ENCODE peak calls at places on chromosomes 1 and 21, in five cellular contexts. O is stimulated activated CD8-positive, alpha-beta memory T cell treated with anti-CD3 and anti-CD28 coated beads, Interleukin-15, amount 100 ng/mL, for 24 hours; G is stimulated activated CD4-positive, alpha-beta T cell treated with anti-CD3 and anti-CD28 coated beads, Interleukin-1b, Interleukin-23, amount 100 ng/mL, for 24 hours; D is Caco-2; M is amniotic stem cell. A is an unnamed sample.

GRCh38 chr1:27122652-27123051 is 32.3 kb downstream of the SLC9A1 start:
- DNase-seq in M (no peak), O (no peak), D (no peak), G (no peak), A (peak; percentile 65)

GRCh38 chr1:224106568-224107281 is 7.2 kb upstream of the FBXO28 start:
- DNase-seq in O (no peak), D (peak; percentile 53), G (no peak), M (peak; percentile 21), A (peak; percentile 73)

GRCh38 chr1:68449901-68450300 is at the start of gene RPE65:
- DNase-seq in O (no peak), G (no peak), M (no peak), D (no peak), A (no peak)

GRCh38 chr1:67463298-67463960 is 33.2 kb upstream of the SERBP1 start:
- DNase-seq in O (no peak), G (no peak), M (no peak), D (no peak), A (no peak)

GRCh38 chr1:33005117-33005811 is 31.4 kb downstream of the AK2 start:
- DNase-seq in D (no peak), M (no peak), G (no peak), O (no peak), A (no peak)

GRCh38 chr1:180501865-180502360 is 464 bp downstream of the ACBD6 start:
- DNase-seq in O (no peak), G (no peak), D (no peak), M (no peak), A (no peak)

GRCh38 chr1:25706146-25707089 is 89.8 kb downstream of the MAN1C1 start:
- DNase-seq in O (no peak), M (no peak), D (no peak), G (no peak), A (no peak)

GRCh38 chr1:162987866-162988265 is 81.3 kb upstream of the RGS4 start:
- DNase-seq in D (no peak), G (no peak), M (peak; percentile 40), O (no peak), A (no peak)

GRCh38 chr1:94326329-94326728 is 88.9 kb upstream of the ARHGAP29 start:
- DNase-seq in M (no peak), D (no peak), O (no peak), G (no peak), A (no peak)

GRCh38 chr1:33473900-33474299 is 1.5 kb downstream of the ZSCAN20 start:
- DNase-seq in G (no peak), D (no peak), M (no peak), O (no peak), A (no peak)

GRCh38 chr1:19123837-19124236 is 86.2 kb downstream of the UBR4 start:
- DNase-seq in M (no peak), O (no peak), G (no peak), D (no peak), A (peak; percentile 73)

GRCh38 chr1:44677201-44677520 is 2.6 kb downstream of the ARMH1 start:
- DNase-seq in D (peak; percentile 46), O (no peak), G (no peak), M (no peak), A (peak; percentile 84)

GRCh38 chr1:116147972-116148371 is 36.8 kb downstream of the MAB21L3 start:
- DNase-seq in M (no peak), O (no peak), D (no peak), G (no peak), A (no peak)

GRCh38 chr1:67787746-67788145 is 45.5 kb downstream of the GNG12 start:
- DNase-seq in O (no peak), G (no peak), M (no peak), D (no peak), A (no peak)

GRCh38 chr1:41387667-41388091 is 26.4 kb downstream of the FOXO6 start:
- DNase-seq in G (no peak), O (no peak), M (peak; percentile 23), D (peak; percentile 46), A (no peak)

GRCh38 chr1:210358511-210359148 is 29.9 kb downstream of the HHAT start:
- DNase-seq in M (no peak), D (no peak), G (no peak), O (no peak), A (no peak)

GRCh38 chr1:115877511-115877910 is 36.6 kb upstream of the NHLH2 start:
- DNase-seq in O (no peak), G (no peak), M (no peak), D (no peak), A (no peak)

GRCh38 chr21:23578027-23578426 is 2029.3 kb downstream of the MRPL39 start:
- DNase-seq in D (no peak), G (no peak), O (no peak), M (no peak), A (no peak)

A was measured in MV-4-11.